ENCODE peak calls at places on chromosomes 3 and 15, in eight cellular contexts. P, E, U, X, W, M, Y and H are unnamed samples.

GRCh38 chr3:196541684-196542445 is 26.5 kb downstream of the WDR53 start:
- DNase-seq in P (no peak), E (no peak), U (no peak), X (no peak), W (no peak), M (no peak), Y (no peak), H (no peak)

GRCh38 chr3:45719761-45720487 is 30.7 kb downstream of the SACM1L start:
- DNase-seq in P (no peak), E (no peak), U (no peak), X (no peak), W (no peak), M (no peak), Y (no peak), H (no peak)

GRCh38 chr15:64010719-64011118 is 35.6 kb downstream of the DAPK2 start:
- DNase-seq in P (peak; percentile 90), E (peak; percentile 92), U (peak; percentile 58), X (no peak), W (peak; percentile 62), M (peak; percentile 45), Y (peak; percentile 75), H (peak; percentile 42)

GRCh38 chr3:48404440-48405342 is 25.2 kb downstream of the PLXNB1 start:
- DNase-seq in P (no peak), E (no peak), U (no peak), X (no peak), W (no peak), M (no peak), Y (peak; percentile 1), H (no peak)

GRCh38 chr3:107242579-107242978 is 134.7 kb upstream of the CCDC54 start:
- DNase-seq in P (no peak), E (no peak), U (peak; percentile 53), X (no peak), W (no peak), M (no peak), Y (no peak), H (no peak)

GRCh38 chr3:125202197-125202596 is 10.4 kb downstream of the SLC12A8 start:
- DNase-seq in P (no peak), E (no peak), U (no peak), X (peak; percentile 29), W (no peak), M (no peak), Y (peak; percentile 53), H (no peak)

GRCh38 chr3:133159498-133160475 is 121.6 kb downstream of the TMEM108 start:
- DNase-seq in P (no peak), E (no peak), U (no peak), X (no peak), W (no peak), M (no peak), Y (no peak), H (no peak)

GRCh38 chr15:55552926-55553325 is 35.2 kb downstream of the PYGO1 start:
- DNase-seq in P (no peak), E (peak; percentile 89), U (no peak), X (peak; percentile 43), W (peak; percentile 86), M (no peak), Y (no peak), H (peak; percentile 3)

GRCh38 chr3:123084738-123085237 is 18.0 kb downstream of the PDIA5 start:
- DNase-seq in P (no peak), E (peak; percentile 42), U (no peak), X (no peak), W (no peak), M (no peak), Y (no peak), H (no peak)

GRCh38 chr15:53861792-53862191 is 102.3 kb upstream of the WDR72 start:
- DNase-seq in P (no peak), E (no peak), U (no peak), X (no peak), W (no peak), M (no peak), Y (no peak), H (no peak)

GRCh38 chr15:48883699-48884098 is 5.8 kb downstream of the EID1 start:
- DNase-seq in P (no peak), E (no peak), U (no peak), X (no peak), W (no peak), M (no peak), Y (no peak), H (no peak)